ENCODE peak calls at places on chromosomes 6 and 20, in five cellular contexts. One of them, this sample, is unnamed.

GRCh38 chr6:39347906-39348585 is 25.5 kb upstream of the KCNK16 start:
- DNase-seq in K562: peak; percentile 81
- DNase-seq in H1: peak; percentile 97
- DNase-seq in HepG2: peak; percentile 46
- DNase-seq in A549: peak; percentile 74
- DNase-seq in this sample: peak; percentile 84

GRCh38 chr6:126017668-126018067 is 31.3 kb downstream of the TRMT11 start:
- DNase-seq in K562: no peak
- DNase-seq in A549: no peak
- DNase-seq in H1: no peak
- DNase-seq in HepG2: no peak
- DNase-seq in this sample: peak; percentile 9

GRCh38 chr20:56249244-56249955 is 868 bp downstream of the MC3R start:
- DNase-seq in K562: peak; percentile 60
- DNase-seq in A549: peak; percentile 4
- DNase-seq in HepG2: peak; percentile 49
- DNase-seq in H1: peak; percentile 76
- DNase-seq in this sample: peak; percentile 31

GRCh38 chr6:108841377-108841855 is 6.8 kb upstream of the ARMC2 start:
- DNase-seq in HepG2: no peak
- DNase-seq in H1: no peak
- DNase-seq in K562: no peak
- DNase-seq in A549: no peak
- DNase-seq in this sample: no peak

GRCh38 chr6:101597711-101598110 is 204.2 kb downstream of the GRIK2 start:
- DNase-seq in K562: no peak
- DNase-seq in H1: no peak
- DNase-seq in A549: no peak
- DNase-seq in HepG2: no peak
- DNase-seq in this sample: no peak

GRCh38 chr6:34436803-34437643 is 11.2 kb upstream of the RPS10 start:
- DNase-seq in H1: no peak
- DNase-seq in K562: no peak
- DNase-seq in A549: no peak
- DNase-seq in HepG2: no peak
- DNase-seq in this sample: no peak

GRCh38 chr20:12699374-12700228 is 309.2 kb upstream of the SPTLC3 start:
- DNase-seq in A549: no peak
- DNase-seq in H1: no peak
- DNase-seq in K562: no peak
- DNase-seq in HepG2: no peak
- DNase-seq in this sample: no peak

GRCh38 chr20:60966031-60966430 is 286.0 kb upstream of the CDH4 start:
- DNase-seq in A549: no peak
- DNase-seq in H1: no peak
- DNase-seq in HepG2: no peak
- DNase-seq in K562: no peak
- DNase-seq in this sample: no peak

GRCh38 chr6:166944666-166945256 is 11.6 kb downstream of the RNASET2 start:
- DNase-seq in K562: no peak
- DNase-seq in H1: no peak
- DNase-seq in A549: no peak
- DNase-seq in HepG2: no peak
- DNase-seq in this sample: no peak

GRCh38 chr6:17281497-17282481 is 628 bp downstream of the RBM24 start:
- DNase-seq in HepG2: no peak
- DNase-seq in K562: no peak
- DNase-seq in A549: no peak
- DNase-seq in H1: peak; percentile 73
- DNase-seq in this sample: peak; percentile 53

GRCh38 chr6:114445846-114446245 is 103.0 kb upstream of the HS3ST5 start:
- DNase-seq in H1: no peak
- DNase-seq in A549: no peak
- DNase-seq in K562: no peak
- DNase-seq in HepG2: no peak
- DNase-seq in this sample: no peak

GRCh38 chr6:160092602-160093001 is 29.0 kb upstream of the SLC22A1 start:
- DNase-seq in HepG2: no peak
- DNase-seq in K562: no peak
- DNase-seq in H1: no peak
- DNase-seq in A549: no peak
- DNase-seq in this sample: no peak

GRCh38 chr6:158697798-158698197 is 47.9 kb downstream of the SYTL3 start:
- DNase-seq in A549: no peak
- DNase-seq in K562: no peak
- DNase-seq in H1: no peak
- DNase-seq in HepG2: no peak
- DNase-seq in this sample: no peak

GRCh38 chr20:38427655-38428023 is 7.5 kb downstream of the SNHG17 start:
- DNase-seq in H1: no peak
- DNase-seq in K562: no peak
- DNase-seq in HepG2: no peak
- DNase-seq in A549: no peak
- DNase-seq in this sample: no peak

GRCh38 chr6:144617231-144618199 is 332.4 kb downstream of the UTRN start:
- DNase-seq in HepG2: no peak
- DNase-seq in H1: no peak
- DNase-seq in A549: no peak
- DNase-seq in K562: no peak
- DNase-seq in this sample: no peak

GRCh38 chr20:3171391-3172125 is 1.8 kb downstream of the LZTS3 start:
- DNase-seq in HepG2: no peak
- DNase-seq in A549: no peak
- DNase-seq in K562: no peak
- DNase-seq in H1: no peak
- DNase-seq in this sample: peak; percentile 10

GRCh38 chr20:61331542-61331941 is 79.5 kb downstream of the CDH4 start:
- DNase-seq in H1: no peak
- DNase-seq in HepG2: no peak
- DNase-seq in A549: no peak
- DNase-seq in K562: no peak
- DNase-seq in this sample: peak; percentile 32

GRCh38 chr20:14712302-14712739 is 374.9 kb upstream of the FLRT3 start:
- DNase-seq in K562: no peak
- DNase-seq in A549: peak; percentile 62
- DNase-seq in HepG2: no peak
- DNase-seq in H1: no peak
- DNase-seq in this sample: no peak

GRCh38 chr20:31260326-31260932 is 3.0 kb downstream of the DEFB115 start:
- DNase-seq in H1: no peak
- DNase-seq in HepG2: peak; percentile 66
- DNase-seq in A549: peak; percentile 22
- DNase-seq in K562: peak; percentile 58
- DNase-seq in this sample: peak; percentile 29

GRCh38 chr6:79257381-79258205 is 23.1 kb upstream of the HMGN3 start:
- DNase-seq in H1: no peak
- DNase-seq in A549: no peak
- DNase-seq in HepG2: no peak
- DNase-seq in K562: no peak
- DNase-seq in this sample: no peak

GRCh38 chr6:105992315-105992961 is 93.7 kb upstream of the PRDM1 start:
- DNase-seq in A549: peak; percentile 84
- DNase-seq in HepG2: peak; percentile 39
- DNase-seq in H1: peak; percentile 91
- DNase-seq in K562: peak; percentile 97
- DNase-seq in this sample: peak; percentile 95

GRCh38 chr20:63090052-63090451 is 83.3 kb upstream of the BHLHE23 start:
- DNase-seq in K562: no peak
- DNase-seq in A549: no peak
- DNase-seq in H1: peak; percentile 27
- DNase-seq in HepG2: no peak
- DNase-seq in this sample: no peak

GRCh38 chr6:155093430-155093829 is 98.3 kb downstream of the TIAM2 start:
- DNase-seq in H1: no peak
- DNase-seq in A549: no peak
- DNase-seq in K562: no peak
- DNase-seq in HepG2: no peak
- DNase-seq in this sample: no peak

GRCh38 chr6:36769676-36770499 is 69.4 kb downstream of the CPNE5 start:
- DNase-seq in K562: no peak
- DNase-seq in H1: no peak
- DNase-seq in HepG2: no peak
- DNase-seq in A549: no peak
- DNase-seq in this sample: no peak

GRCh38 chr6:4914412-4915159 is 89.3 kb downstream of the RPP40 start:
- DNase-seq in K562: no peak
- DNase-seq in A549: no peak
- DNase-seq in H1: no peak
- DNase-seq in HepG2: no peak
- DNase-seq in this sample: no peak

GRCh38 chr20:11582073-11582472 is 335.6 kb upstream of the BTBD3 start:
- DNase-seq in HepG2: no peak
- DNase-seq in H1: no peak
- DNase-seq in A549: no peak
- DNase-seq in K562: no peak
- DNase-seq in this sample: no peak
- TF ChIP-seq CHD2 in HepG2: no peak
- TF ChIP-seq CHD2 in H1: no peak
- TF ChIP-seq CHD2 in A549: no peak
- TF ChIP-seq CHD2 in K562: no peak
- TF ChIP-seq CHD2 in this sample: no peak

GRCh38 chr6:21381336-21381963 is 212.1 kb upstream of the SOX4 start:
- DNase-seq in H1: no peak
- DNase-seq in A549: no peak
- DNase-seq in HepG2: peak; percentile 94
- DNase-seq in K562: no peak
- DNase-seq in this sample: no peak
- TF ChIP-seq CHD2 in H1: no peak
- TF ChIP-seq CHD2 in A549: no peak
- TF ChIP-seq CHD2 in HepG2: no peak
- TF ChIP-seq CHD2 in K562: no peak
- TF ChIP-seq CHD2 in this sample: no peak

GRCh38 chr6:30500421-30501069 is 11.2 kb downstream of the HLA-E start:
- DNase-seq in H1: no peak
- DNase-seq in HepG2: no peak
- DNase-seq in K562: no peak
- DNase-seq in A549: no peak
- DNase-seq in this sample: no peak
- TF ChIP-seq CHD2 in H1: no peak
- TF ChIP-seq CHD2 in HepG2: no peak
- TF ChIP-seq CHD2 in K562: no peak
- TF ChIP-seq CHD2 in A549: no peak
- TF ChIP-seq CHD2 in this sample: no peak

DNA sequence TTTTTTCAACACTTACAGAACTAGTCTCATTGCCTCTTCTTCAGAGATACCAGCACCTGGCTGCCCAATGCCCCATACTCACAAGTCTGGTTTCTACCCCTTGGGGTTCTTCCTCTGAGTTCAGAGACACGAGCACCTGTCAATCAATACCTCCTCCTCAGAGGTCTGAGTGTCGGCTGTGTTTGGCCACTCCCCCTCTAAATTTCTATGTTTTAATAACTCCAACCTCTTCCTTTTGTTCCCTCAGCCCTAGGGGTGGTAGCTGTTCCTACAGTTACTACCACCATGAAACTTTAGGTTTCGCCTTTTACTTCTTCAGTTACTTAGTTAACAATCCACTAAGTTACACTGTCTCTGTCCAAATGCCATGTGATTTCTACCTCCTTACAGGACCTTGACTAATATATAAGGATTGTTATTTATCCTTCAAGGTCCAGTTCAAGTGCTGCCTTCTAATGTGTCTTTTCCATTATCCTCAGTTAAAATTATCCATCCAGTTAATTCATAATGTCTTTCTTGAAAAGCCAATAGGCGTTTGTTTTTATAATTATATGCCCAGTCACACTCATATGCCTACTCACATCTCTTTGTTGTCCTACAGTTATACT is 14.6 kb upstream of the PHF20 start:
- DNase-seq in A549: no peak
- DNase-seq in HepG2: no peak
- DNase-seq in H1: no peak
- DNase-seq in K562: peak; percentile 18
- DNase-seq in this sample: no peak
- TF ChIP-seq CHD2 in A549: no peak
- TF ChIP-seq CHD2 in HepG2: no peak
- TF ChIP-seq CHD2 in H1: no peak
- TF ChIP-seq CHD2 in K562: no peak
- TF ChIP-seq CHD2 in this sample: no peak

GRCh38 chr6:110617057-110617456 is 140.6 kb upstream of the SLC22A16 start:
- DNase-seq in HepG2: no peak
- DNase-seq in A549: no peak
- DNase-seq in H1: no peak
- DNase-seq in K562: no peak
- DNase-seq in this sample: no peak
- TF ChIP-seq CHD2 in HepG2: no peak
- TF ChIP-seq CHD2 in A549: no peak
- TF ChIP-seq CHD2 in H1: no peak
- TF ChIP-seq CHD2 in K562: no peak
- TF ChIP-seq CHD2 in this sample: no peak

GRCh38 chr20:43809206-43809819 is 82.5 kb upstream of the GTSF1L start:
- DNase-seq in HepG2: no peak
- DNase-seq in K562: no peak
- DNase-seq in A549: no peak
- DNase-seq in H1: no peak
- DNase-seq in this sample: no peak

DNA sequence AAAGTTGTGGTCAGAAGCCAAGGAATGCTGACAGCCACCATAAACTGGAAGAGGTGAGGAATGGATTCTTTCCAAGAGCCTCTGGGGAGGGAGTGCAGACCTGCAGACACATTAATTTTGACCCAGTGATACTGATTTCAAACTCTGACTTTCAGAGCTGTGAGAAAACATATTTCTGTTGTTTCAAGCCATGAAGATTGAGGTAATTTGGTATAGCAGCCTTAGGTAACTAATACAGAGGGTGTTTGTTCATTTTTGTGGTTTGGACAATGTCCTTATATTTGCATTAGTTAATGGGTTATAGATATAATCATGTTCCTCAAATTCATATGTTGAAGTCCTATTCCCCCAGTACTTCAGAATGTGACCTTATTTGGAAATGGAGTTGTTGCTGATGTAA is 85.4 kb upstream of the GTSF1L start:
- DNase-seq in A549: no peak
- DNase-seq in HepG2: no peak
- DNase-seq in K562: no peak
- DNase-seq in H1: no peak
- DNase-seq in this sample: no peak
- TF ChIP-seq CHD2 in A549: no peak
- TF ChIP-seq CHD2 in HepG2: no peak
- TF ChIP-seq CHD2 in K562: no peak
- TF ChIP-seq CHD2 in H1: no peak
- TF ChIP-seq CHD2 in this sample: no peak

GRCh38 chr6:163133017-163133416 is 281.5 kb upstream of the QKI start:
- DNase-seq in A549: no peak
- DNase-seq in K562: peak; percentile 39
- DNase-seq in H1: no peak
- DNase-seq in HepG2: no peak
- DNase-seq in this sample: no peak
- TF ChIP-seq CHD2 in A549: no peak
- TF ChIP-seq CHD2 in K562: no peak
- TF ChIP-seq CHD2 in H1: no peak
- TF ChIP-seq CHD2 in HepG2: no peak
- TF ChIP-seq CHD2 in this sample: no peak

GRCh38 chr6:63424636-63425035 is 104.9 kb upstream of the LGSN start:
- DNase-seq in K562: no peak
- DNase-seq in HepG2: no peak
- DNase-seq in H1: no peak
- DNase-seq in A549: no peak
- DNase-seq in this sample: no peak
- TF ChIP-seq CHD2 in K562: no peak
- TF ChIP-seq CHD2 in HepG2: no peak
- TF ChIP-seq CHD2 in H1: no peak
- TF ChIP-seq CHD2 in A549: no peak
- TF ChIP-seq CHD2 in this sample: no peak

This sample was measured in SK-N-SH.